ENCODE peak calls at places on chromosomes 11 and 22, in five cellular contexts. R is gastrocnemius medialis, A is B cell, C is breast epithelium, K is choroid plexus epithelial cell. S is an unnamed sample.

GRCh38 chr11:65429069-65429681 is 6.6 kb downstream of the NEAT1 start:
- DNase-seq in C (no peak), R (no peak), A (no peak), K (peak), S (no peak)

GRCh38 chr11:127002669-127003259 is 2.2 kb upstream of the KIRREL3 start:
- DNase-seq in A (no peak), C (no peak), R (no peak), K (no peak), S (no peak)

GRCh38 chr22:38397189-38398097 is 57.6 kb downstream of the KCNJ4 start:
- DNase-seq in A (peak), R (no peak), K (peak), C (peak), S (no peak)

GRCh38 chr11:102111011-102111786 is 952 bp downstream of the YAP1 start:
- DNase-seq in A (no peak), K (peak), R (peak), C (peak), S (peak)

GRCh38 chr11:64241430-64242153 is 697 bp downstream of the FKBP2 start:
- DNase-seq in R (peak), A (peak), K (peak), C (no peak), S (peak)

GRCh38 chr22:20044495-20045151 is 23.7 kb downstream of the TANGO2 start:
- DNase-seq in K (no peak), A (no peak), R (no peak), C (no peak), S (no peak)

GRCh38 chr11:93921695-93922468 is 71.5 kb upstream of the VSTM5 start:
- DNase-seq in K (peak), R (no peak), C (no peak), A (no peak), S (peak)

GRCh38 chr11:65169164-65169641 is 830 bp upstream of the SPDYC start:
- DNase-seq in K (peak), A (no peak), C (no peak), R (peak), S (peak)

GRCh38 chr11:59207988-59208432 is 4.7 kb downstream of the MPEG1 start:
- DNase-seq in K (peak), R (no peak), C (peak), A (peak), S (peak)

GRCh38 chr22:30289126-30289979 is at the start of gene CASTOR1:
- DNase-seq in R (peak), K (peak), C (peak), A (peak), S (peak)

GRCh38 chr11:99368579-99368978 is 347.8 kb downstream of the CNTN5 start:
- DNase-seq in K (peak), C (no peak), A (no peak), R (no peak), S (no peak)

GRCh38 chr11:68999093-68999747 is 13.8 kb downstream of the MRGPRF start:
- DNase-seq in R (no peak), A (no peak), C (no peak), K (no peak), S (no peak)

GRCh38 chr11:1942541-1943260 is 4.4 kb upstream of the MRPL23 start:
- DNase-seq in K (no peak), R (peak), A (no peak), C (no peak), S (no peak)

GRCh38 chr11:92859290-92859689 is 110.2 kb upstream of the MTNR1B start:
- DNase-seq in R (no peak), C (no peak), A (no peak), K (no peak), S (no peak)

GRCh38 chr11:1568451-1568911 is 3.6 kb downstream of the DUSP8 start:
- DNase-seq in A (no peak), K (no peak), R (no peak), C (no peak), S (no peak)

GRCh38 chr11:10400856-10401255 is 54.2 kb upstream of the AMPD3 start:
- DNase-seq in K (peak), A (no peak), R (no peak), C (no peak), S (no peak)

GRCh38 chr11:114478768-114479167 is 39.5 kb downstream of the REXO2 start:
- DNase-seq in A (no peak), R (no peak), C (no peak), K (no peak), S (no peak)

GRCh38 chr22:49553518-49554295 is 274.0 kb downstream of the BRD1 start:
- DNase-seq in K (no peak), C (no peak), R (peak), A (no peak), S (no peak)

GRCh38 chr11:80388133-80388532 is 947.3 kb upstream of the TENM4 start:
- DNase-seq in R (no peak), K (no peak), A (no peak), C (no peak), S (no peak)

GRCh38 chr11:64763804-64764611 is 4.2 kb upstream of the PYGM start:
- DNase-seq in R (peak), K (no peak), A (peak), C (no peak), S (peak)

GRCh38 chr11:134439181-134439580 is 27.1 kb upstream of the B3GAT1 start:
- DNase-seq in A (no peak), C (no peak), K (no peak), R (no peak), S (no peak)

GRCh38 chr11:65498977-65499712 is at the start of gene MALAT1:
- DNase-seq in K (peak), R (peak), C (peak), A (peak), S (peak)

GRCh38 chr22:24027389-24027980 is 16.4 kb downstream of the CABIN1 start:
- DNase-seq in A (no peak), K (no peak), R (no peak), C (no peak), S (no peak)

GRCh38 chr11:104713366-104713765 is 184.9 kb downstream of the CASP12 start:
- DNase-seq in K (peak), R (no peak), C (no peak), A (no peak), S (no peak)

GRCh38 chr22:29994027-29994715 is 86.1 kb upstream of the HORMAD2 start:
- DNase-seq in K (peak), C (no peak), R (no peak), A (no peak), S (no peak)

GRCh38 chr11:22431074-22431473 is 92.9 kb downstream of the SLC17A6 start:
- DNase-seq in R (no peak), K (no peak), C (no peak), A (no peak), S (no peak)

GRCh38 chr22:36899498-36899897 is 13.9 kb upstream of the CSF2RB start:
- DNase-seq in A (no peak), C (no peak), K (no peak), R (no peak), S (no peak)

GRCh38 chr11:111605681-111606080 is 3.4 kb downstream of the SIK2 start:
- DNase-seq in C (no peak), R (no peak), K (no peak), A (no peak), S (no peak)

GRCh38 chr11:2775083-2775625 is 75.4 kb upstream of the KCNQ1OT1 start:
- DNase-seq in C (peak), K (no peak), R (no peak), A (peak), S (no peak)

GRCh38 chr11:67627788-67628624 is 1.7 kb downstream of the NUDT8 start:
- DNase-seq in R (no peak), C (no peak), A (peak), K (no peak), S (no peak)

GRCh38 chr11:119585038-119585666 is 143.8 kb downstream of the NECTIN1 start:
- DNase-seq in R (no peak), A (no peak), C (peak), K (peak), S (no peak)

DNA sequence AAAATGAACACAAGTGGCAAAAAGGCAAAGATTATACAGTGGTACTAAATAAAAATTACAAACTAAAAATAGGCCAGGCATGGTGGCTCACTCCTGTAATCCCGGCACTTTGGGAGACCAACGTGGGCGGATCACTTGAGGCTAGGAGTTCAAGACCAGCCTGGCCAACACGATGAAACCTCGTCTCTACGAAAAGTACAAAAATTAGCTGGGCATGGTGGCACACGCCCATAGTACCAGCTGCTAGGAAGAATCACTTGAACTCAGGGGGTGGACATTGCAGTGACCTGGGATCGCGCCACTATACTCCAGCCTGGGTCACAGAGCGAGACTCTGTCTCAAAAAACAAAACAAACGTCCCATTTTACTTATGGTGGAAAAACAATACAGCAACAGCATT is 24.5 kb downstream of the ZNF280B start:
- DNase-seq in R (no peak), A (no peak), C (no peak), K (no peak), S (no peak)
- TF ChIP-seq CTCF in R (no peak), A (no peak), C (no peak), K (no peak), S (no peak)

DNA sequence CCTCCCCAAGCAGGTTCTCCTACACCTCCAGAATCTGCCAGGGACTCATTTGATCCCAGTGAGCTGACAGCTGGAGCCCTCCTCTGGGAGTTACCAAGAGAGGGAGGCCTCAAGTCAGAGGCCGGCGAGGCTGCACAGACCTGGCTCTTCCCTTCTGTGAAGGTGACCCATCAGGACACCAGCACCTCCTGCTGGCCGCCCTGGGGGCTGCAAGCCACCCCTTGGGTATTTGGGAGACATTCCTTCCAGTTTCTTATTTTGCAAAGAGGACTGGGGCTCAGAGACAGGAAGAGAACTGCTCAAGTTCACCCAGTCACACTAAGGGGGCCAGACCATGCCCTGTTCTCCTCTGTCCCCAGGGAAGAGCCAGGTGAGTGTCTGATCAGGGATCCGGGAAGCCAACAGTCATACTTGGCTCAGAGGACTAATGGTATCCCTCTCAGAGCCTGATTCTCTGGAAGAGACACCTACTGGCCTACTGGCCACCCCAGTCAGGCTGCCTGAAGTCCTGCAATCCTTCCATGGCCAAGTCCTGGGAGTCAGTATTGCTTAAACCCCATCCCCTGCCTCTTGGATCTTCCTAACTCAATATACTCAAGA is 40.5 kb upstream of the RIC3 start:
- DNase-seq in R (no peak), C (no peak), A (peak), K (no peak), S (peak)
- TF ChIP-seq CTCF in R (no peak), C (no peak), A (peak), K (peak), S (peak)

GRCh38 chr11:19027829-19028595 is 32.5 kb downstream of the MRGPRX2 start:
- DNase-seq in C (peak), K (peak), R (no peak), A (no peak), S (no peak)

GRCh38 chr11:19025799-19026406 is 34.6 kb downstream of the MRGPRX2 start:
- DNase-seq in A (no peak), C (no peak), K (no peak), R (no peak), S (no peak)

GRCh38 chr11:19026862-19027261 is 33.7 kb downstream of the MRGPRX2 start:
- DNase-seq in A (no peak), K (no peak), C (no peak), R (no peak), S (no peak)
- TF ChIP-seq CTCF in A (no peak), K (no peak), C (no peak), R (no peak), S (no peak)

GRCh38 chr22:45462034-45462655 is 40.5 kb upstream of the FBLN1 start:
- DNase-seq in C (no peak), K (no peak), A (no peak), R (no peak), S (no peak)
- TF ChIP-seq CTCF in C (no peak), K (no peak), A (no peak), R (no peak), S (no peak)

GRCh38 chr11:14643697-14644395 is at the start of gene PDE3B:
- DNase-seq in K (peak), A (peak), R (peak), C (no peak), S (peak)
- TF ChIP-seq CTCF in K (no peak), A (peak), R (no peak), C (no peak), S (peak)

DNA sequence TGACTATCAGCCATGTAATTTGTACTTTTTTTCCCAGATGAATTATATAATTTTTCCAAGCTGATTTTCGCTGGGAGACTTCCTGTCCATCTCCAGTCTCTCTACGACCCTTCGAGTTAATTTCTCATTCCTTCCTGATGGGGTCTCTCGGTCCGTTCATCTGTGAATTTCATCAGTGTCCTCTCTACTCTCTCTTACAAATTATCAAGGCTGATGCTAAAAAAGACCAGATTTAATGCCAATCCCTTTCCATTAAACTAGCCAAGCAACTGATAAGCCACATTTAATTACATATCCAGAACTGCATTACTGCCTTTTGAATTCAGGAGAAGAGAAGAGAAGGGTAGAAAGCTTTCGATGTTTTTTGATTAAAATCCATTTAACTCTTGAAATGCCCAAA is 25.8 kb downstream of the VSIG10L2 start:
- DNase-seq in A (no peak), C (no peak), R (no peak), K (no peak), S (no peak)
- TF ChIP-seq CTCF in A (no peak), C (no peak), R (no peak), K (no peak), S (no peak)

GRCh38 chr11:11929920-11930319 is 78.5 kb downstream of the DKK3 start:
- DNase-seq in R (no peak), K (no peak), A (no peak), C (no peak), S (no peak)

GRCh38 chr11:11937433-11937832 is 71.0 kb downstream of the DKK3 start:
- DNase-seq in C (no peak), R (no peak), K (no peak), A (no peak), S (no peak)

GRCh38 chr11:11931461-11932055 is 76.9 kb downstream of the DKK3 start:
- DNase-seq in C (no peak), K (peak), R (no peak), A (no peak), S (peak)
- TF ChIP-seq CTCF in C (peak), K (peak), R (peak), A (peak), S (peak)

GRCh38 chr22:32829451-32829851 is 27.9 kb downstream of the TIMP3 start:
- DNase-seq in K (no peak), A (no peak), R (no peak), C (no peak), S (no peak)

GRCh38 chr22:32828561-32828960 is 27.1 kb downstream of the TIMP3 start:
- DNase-seq in A (no peak), R (no peak), K (no peak), C (no peak), S (no peak)

GRCh38 chr22:32827061-32827602 is 25.6 kb downstream of the TIMP3 start:
- DNase-seq in A (no peak), C (no peak), R (no peak), K (no peak), S (no peak)

GRCh38 chr22:32826537-32826936 is 25.0 kb downstream of the TIMP3 start:
- DNase-seq in R (no peak), C (no peak), A (no peak), K (no peak), S (no peak)

DNA sequence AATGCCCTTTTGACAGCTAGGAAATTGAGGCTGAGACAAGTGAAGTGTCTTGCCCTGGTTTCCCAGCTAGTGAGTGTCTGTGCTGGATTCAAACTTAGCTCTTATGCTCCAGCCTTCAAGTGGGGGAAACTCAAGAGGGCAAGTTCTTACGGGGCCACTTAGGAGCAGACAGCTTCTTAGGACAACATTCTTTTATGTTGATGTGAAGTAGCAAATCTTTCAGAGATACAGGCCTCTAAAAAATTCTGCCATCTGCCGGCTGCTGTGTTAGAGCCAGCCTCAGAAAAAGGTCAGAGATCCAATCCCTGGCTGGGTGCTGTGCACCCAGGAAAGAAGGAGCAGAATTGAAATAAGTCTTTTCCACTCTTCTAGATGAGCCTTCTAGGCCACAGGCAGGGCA is 26.6 kb downstream of the TIMP3 start:
- DNase-seq in C (no peak), K (peak), A (no peak), R (no peak), S (no peak)
- TF ChIP-seq CTCF in C (no peak), K (peak), A (no peak), R (no peak), S (no peak)

DNA sequence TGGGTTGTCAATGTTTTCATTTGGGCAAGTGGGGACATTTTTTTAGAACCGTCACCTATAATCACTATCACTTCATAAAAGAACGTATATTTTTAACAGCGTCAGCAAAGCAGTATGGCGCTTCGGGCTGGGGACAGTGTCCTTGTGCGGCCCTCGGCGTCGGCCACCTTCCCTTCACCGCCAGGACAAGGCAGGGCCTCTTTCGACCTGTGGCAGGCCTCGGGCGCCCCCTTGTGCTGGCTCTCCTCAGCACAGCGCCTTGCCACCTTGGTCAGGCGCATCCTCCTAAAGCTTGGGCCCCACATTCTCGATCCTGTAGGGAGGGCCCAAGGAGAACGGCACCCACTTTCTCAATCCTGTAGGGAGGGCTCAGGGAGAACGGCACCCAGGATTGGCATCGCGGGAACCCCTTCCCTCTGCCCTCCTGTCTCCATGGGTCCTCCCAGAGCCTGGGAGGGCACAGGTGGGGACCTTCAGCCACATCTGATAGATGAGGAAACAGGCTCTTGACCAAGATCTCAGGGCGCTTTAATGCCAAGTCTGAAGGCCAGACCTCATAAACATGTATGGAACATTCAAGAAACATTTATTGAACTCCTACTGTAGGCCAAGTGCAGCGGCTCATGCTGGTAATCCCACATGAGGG is 11.5 kb upstream of the FADD start:
- DNase-seq in A (no peak), C (peak), R (peak), K (peak), S (peak)
- TF ChIP-seq CTCF in A (peak), C (peak), R (peak), K (peak), S (peak)

GRCh38 chr11:132168326-132168725 is 797.9 kb downstream of the NTM start:
- DNase-seq in C (no peak), K (no peak), R (no peak), A (no peak), S (no peak)
- TF ChIP-seq CTCF in C (no peak), K (no peak), R (no peak), A (no peak), S (no peak)

S was measured in GM10248.